ENCODE peak calls at places on chromosome 6, in eight cellular contexts. B is spleen; E is lower lobe of right lung; G is ovary; D is tibial nerve; H is HepG2; I is pancreas; L is CD8-positive, alpha-beta T cell. M is an unnamed sample.
A peak's percentile ranks its signal among the peaks of the same experiment; 100 is the strongest.

GRCh38 chr6:137402143-137402542 is 92.1 kb downstream of the OLIG3 start:
- DNase-seq in B (no peak), E (no peak), G (no peak), D (no peak), H (no peak), I (no peak), L (no peak), M (no peak)

GRCh38 chr6:125201961-125202729 is 48.6 kb downstream of the TPD52L1 start:
- DNase-seq in B (no peak), E (peak; percentile 70), G (peak; percentile 58), D (peak; percentile 26), H (no peak), I (peak; percentile 75), L (no peak), M (peak; percentile 81)

GRCh38 chr6:1315201-1315559 is 3.3 kb downstream of the FOXQ1 start:
- DNase-seq in B (no peak), E (no peak), G (no peak), D (no peak), H (no peak), I (no peak), L (no peak), M (no peak)

GRCh38 chr6:52389626-52390360 is 27.8 kb downstream of the PAQR8 start:
- DNase-seq in B (peak; percentile 86), E (peak; percentile 59), G (no peak), D (no peak), H (peak; percentile 94), I (peak; percentile 77), L (peak; percentile 55), M (peak; percentile 70)

GRCh38 chr6:145204258-145204766 is 531.0 kb downstream of the EPM2A start:
- DNase-seq in B (no peak), E (no peak), G (no peak), D (no peak), H (no peak), I (no peak), L (no peak), M (no peak)

GRCh38 chr6:132931937-132932336 is 117.6 kb downstream of the RPS12 start:
- DNase-seq in B (no peak), E (no peak), G (no peak), D (peak; percentile 19), H (no peak), I (no peak), L (no peak), M (no peak)

GRCh38 chr6:39362487-39362865 is 40.0 kb upstream of the KCNK16 start:
- DNase-seq in B (no peak), E (no peak), G (no peak), D (no peak), H (no peak), I (no peak), L (no peak), M (no peak)

GRCh38 chr6:167467282-167467681 is 142.4 kb downstream of the TTLL2 start:
- DNase-seq in B (no peak), E (no peak), G (no peak), D (no peak), H (no peak), I (no peak), L (no peak), M (no peak)

GRCh38 chr6:160450849-160451248 is 102.7 kb downstream of the SLC22A3 start:
- DNase-seq in B (no peak), E (no peak), G (no peak), D (no peak), H (no peak), I (no peak), L (no peak), M (no peak)

GRCh38 chr6:163260111-163260895 is 154.2 kb upstream of the QKI start:
- DNase-seq in B (no peak), E (no peak), G (no peak), D (no peak), H (no peak), I (no peak), L (no peak), M (no peak)

GRCh38 chr6:148925701-148926100 is 178.9 kb downstream of the UST start:
- DNase-seq in B (no peak), E (no peak), G (no peak), D (no peak), H (no peak), I (no peak), L (no peak), M (no peak)

GRCh38 chr6:57313711-57314471 is 3.5 kb upstream of the PRIM2 start:
- DNase-seq in B (no peak), E (no peak), G (no peak), D (no peak), H (no peak), I (no peak), L (no peak), M (no peak)

GRCh38 chr6:140586426-140587061 is 1212.1 kb upstream of the CITED2 start:
- DNase-seq in B (no peak), E (no peak), G (no peak), D (no peak), H (no peak), I (no peak), L (no peak), M (no peak)

GRCh38 chr6:88914885-88915598 is 48.4 kb downstream of the RNGTT start:
- DNase-seq in B (no peak), E (no peak), G (no peak), D (no peak), H (no peak), I (no peak), L (no peak), M (no peak)

GRCh38 chr6:94636780-94637385 is 940.5 kb upstream of the MANEA start:
- DNase-seq in B (no peak), E (no peak), G (no peak), D (no peak), H (peak; percentile 32), I (no peak), L (no peak), M (no peak)

GRCh38 chr6:157840261-157840660 is 17.2 kb downstream of the SNX9 start:
- DNase-seq in B (no peak), E (no peak), G (no peak), D (no peak), H (no peak), I (no peak), L (no peak), M (no peak)

GRCh38 chr6:25332671-25333071 is 53.5 kb downstream of the CARMIL1 start:
- DNase-seq in B (no peak), E (no peak), G (no peak), D (no peak), H (no peak), I (no peak), L (no peak), M (no peak)

GRCh38 chr6:138455746-138456392 is 43.4 kb downstream of the NHSL1 start:
- DNase-seq in B (no peak), E (no peak), G (no peak), D (no peak), H (no peak), I (peak; percentile 23), L (no peak), M (no peak)

GRCh38 chr6:162344935-162345599 is 382.5 kb downstream of the PRKN start:
- DNase-seq in B (no peak), E (no peak), G (no peak), D (no peak), H (no peak), I (no peak), L (no peak), M (no peak)

GRCh38 chr6:166156942-166157341 is 10.7 kb downstream of the TBXT start:
- DNase-seq in B (no peak), E (no peak), G (no peak), D (no peak), H (peak; percentile 6), I (no peak), L (no peak), M (no peak)

GRCh38 chr6:72553531-72554202 is 68.2 kb upstream of the KCNQ5 start:
- DNase-seq in B (no peak), E (no peak), G (no peak), D (no peak), H (no peak), I (no peak), L (no peak), M (no peak)

GRCh38 chr6:154522576-154522975 is 12.1 kb upstream of the CNKSR3 start:
- DNase-seq in B (no peak), E (no peak), G (no peak), D (no peak), H (no peak), I (no peak), L (no peak), M (no peak)

GRCh38 chr6:169702640-169703246 is 817 bp downstream of the C6orf120 start:
- DNase-seq in B (no peak), E (peak; percentile 65), G (no peak), D (no peak), H (peak; percentile 36), I (no peak), L (peak; percentile 15), M (peak; percentile 76)

GRCh38 chr6:73207221-73207837 is 18.0 kb downstream of the KHDC1L start:
- DNase-seq in B (no peak), E (no peak), G (no peak), D (no peak), H (no peak), I (no peak), L (no peak), M (no peak)

GRCh38 chr6:158852312-158853071 is 33.3 kb upstream of the EZR start:
- DNase-seq in B (no peak), E (no peak), G (no peak), D (no peak), H (no peak), I (no peak), L (no peak), M (no peak)

GRCh38 chr6:80438728-80439127 is 332.3 kb downstream of the BCKDHB start:
- DNase-seq in B (no peak), E (no peak), G (no peak), D (no peak), H (no peak), I (no peak), L (no peak), M (no peak)

GRCh38 chr6:40778186-40778585 is 191.0 kb upstream of the LRFN2 start:
- DNase-seq in B (no peak), E (no peak), G (no peak), D (no peak), H (no peak), I (no peak), L (no peak), M (no peak)
- H3K4me1 ChIP-seq in B (no peaks in the 10 kb centered on the region), E (no peaks in the 10 kb centered on the region), G (no peaks in the 10 kb centered on the region), D (no peaks in the 10 kb centered on the region), H (no peaks in the 10 kb centered on the region), I (no peaks in the 10 kb centered on the region), L (no peaks in the 10 kb centered on the region), M (no peaks in the 10 kb centered on the region)

GRCh38 chr6:43268782-43269272 is 25.5 kb downstream of the TTBK1 start:
- DNase-seq in B (no peak), E (no peak), G (no peak), D (no peak), H (no peak), I (no peak), L (no peak), M (no peak)
- H3K4me3 ChIP-seq in B (no peak overlapping the region), E (no peak overlapping the region), G (no peak overlapping the region), D (no peak overlapping the region), H (no peak overlapping the region), I (no peak overlapping the region), L (no peak overlapping the region), M (peak overlapping the region; percentile 41)

GRCh38 chr6:108566406-108566805 is 5.7 kb downstream of the FOXO3 start:
- DNase-seq in B (no peak), E (no peak), G (peak; percentile 45), D (no peak), H (no peak), I (no peak), L (no peak), M (no peak)
- H3K4me1 ChIP-seq in B (peaks cover 96% of the 10 kb centered on the region), E (peaks cover 75% of the 10 kb centered on the region), G (peaks cover 8% of the 10 kb centered on the region), D (no peaks in the 10 kb centered on the region), H (peaks cover 51% of the 10 kb centered on the region), I (peaks cover 21% of the 10 kb centered on the region), L (peaks cover 44% of the 10 kb centered on the region), M (peaks cover 77% of the 10 kb centered on the region)

GRCh38 chr6:32184084-32184640 is at the start of gene AGER:
- DNase-seq in B (peak; percentile 64), E (no peak), G (peak; percentile 24), D (no peak), H (no peak), I (no peak), L (no peak), M (no peak)
- H3K4me3 ChIP-seq in B (no peak within 1 kb of the TSS), E (peak within 1 kb of the TSS; percentile 36), G (no peak within 1 kb of the TSS), D (no peak within 1 kb of the TSS), H (no peak within 1 kb of the TSS), I (no peak within 1 kb of the TSS), L (no peak within 1 kb of the TSS), M (peak within 1 kb of the TSS; percentile 28)

M was measured in upper lobe of right lung.